ENCODE peak calls at places on chromosomes 11 and 22, in six cellular contexts. A is stimulated activated CD8-positive, alpha-beta memory T cell treated with anti-CD3 and anti-CD28 coated beads, Interleukin-4, amount 100 ng/mL, for 4 hours; M is Right ventricle myocardium inferior; U is effector memory CD4-positive, alpha-beta T cell; C is ovary; F is CD4-positive, CD25-positive, alpha-beta regulatory T cell. W is an unnamed sample.

GRCh38 chr11:93573184-93573583 is 30.0 kb upstream of the SMCO4 start:
- DNase-seq in A (no peak), M (no peak), U (no peak), C (no peak), F (no peak), W (no peak)

GRCh38 chr22:19579113-19579811 is 55.1 kb upstream of the CLDN5 start:
- DNase-seq in A (no peak), M (no peak), U (no peak), C (no peak), F (no peak), W (no peak)

GRCh38 chr22:31098633-31099110 is 8.7 kb downstream of the SELENOM start:
- DNase-seq in A (no peak), M (peak), U (no peak), C (peak), F (no peak), W (no peak)

GRCh38 chr22:50027639-50028537 is 15.3 kb upstream of the IL17REL start:
- DNase-seq in A (peak), M (no peak), U (no peak), C (no peak), F (no peak), W (no peak)

GRCh38 chr11:102810943-102811528 is 13.1 kb upstream of the MMP1 start:
- DNase-seq in A (no peak), M (no peak), U (no peak), C (no peak), F (no peak), W (no peak)

GRCh38 chr11:3942160-3942955 is 86.9 kb downstream of the STIM1 start:
- DNase-seq in A (no peak), M (no peak), U (no peak), C (no peak), F (peak), W (no peak)

GRCh38 chr11:43573233-43573632 is 107.3 kb upstream of the HSD17B12 start:
- DNase-seq in A (no peak), M (no peak), U (no peak), C (no peak), F (no peak), W (no peak)

GRCh38 chr11:65477271-65478029 is 21.4 kb upstream of the MALAT1 start:
- DNase-seq in A (peak), M (peak), U (peak), C (peak), F (peak), W (peak)

GRCh38 chr22:22882033-22882717 is 5.4 kb upstream of the IGLL5 start:
- DNase-seq in A (no peak), M (no peak), U (no peak), C (no peak), F (no peak), W (no peak)

GRCh38 chr22:26751217-26751616 is 93.8 kb downstream of the MIAT start:
- DNase-seq in A (no peak), M (no peak), U (no peak), C (no peak), F (no peak), W (no peak)

GRCh38 chr22:45009881-45010531 is at the start of gene PHF21B:
- DNase-seq in A (no peak), M (peak), U (no peak), C (peak), F (no peak), W (no peak)

GRCh38 chr11:133908827-133909226 is 47.9 kb downstream of the IGSF9B start:
- DNase-seq in A (no peak), M (no peak), U (no peak), C (no peak), F (no peak), W (no peak)

GRCh38 chr22:19597399-19597735 is 73.2 kb upstream of the CLDN5 start:
- DNase-seq in A (no peak), M (no peak), U (peak), C (no peak), F (peak), W (no peak)

GRCh38 chr22:50115693-50116092 is 25.9 kb downstream of the MOV10L1 start:
- DNase-seq in A (no peak), M (no peak), U (no peak), C (peak), F (no peak), W (no peak)

W was measured in omental fat pad.